ENCODE peak calls at places on chromosomes 1 and 21, in four cellular contexts. T, O, J and K are unnamed samples.

GRCh38 chr1:11671205-11671543 is 7.2 kb downstream of the FBXO6 start:
- DNase-seq in J (no peak), T (no peak), O (no peak), K (no peak)

GRCh38 chr1:222106369-222106768 is 364.5 kb upstream of the DUSP10 start:
- DNase-seq in O (no peak), J (no peak), T (no peak), K (no peak)

GRCh38 chr1:160206421-160207117 is 1.4 kb downstream of the PEA15 start:
- DNase-seq in T (no peak), J (no peak), O (peak), K (no peak)

GRCh38 chr1:94672934-94673333 is 131.4 kb upstream of the F3 start:
- DNase-seq in T (no peak), J (no peak), O (no peak), K (no peak)

GRCh38 chr1:164683235-164683634 is 124.3 kb downstream of the PBX1 start:
- DNase-seq in J (no peak), O (no peak), T (no peak), K (no peak)

GRCh38 chr1:88774151-88774556 is 90.1 kb downstream of the PKN2 start:
- DNase-seq in T (no peak), O (no peak), J (no peak), K (no peak)

GRCh38 chr1:225460737-225461532 is 33.1 kb upstream of the LBR start:
- DNase-seq in J (no peak), O (no peak), T (peak), K (no peak)

GRCh38 chr21:42790520-42790919 is 88.8 kb downstream of the WDR4 start:
- DNase-seq in O (no peak), J (no peak), T (no peak), K (no peak)

GRCh38 chr1:87134061-87134460 is 194.6 kb upstream of the LMO4 start:
- DNase-seq in J (no peak), O (peak), T (no peak), K (no peak)

GRCh38 chr1:219041141-219041540 is 132.5 kb upstream of the LYPLAL1 start:
- DNase-seq in T (no peak), J (no peak), O (no peak), K (no peak)

GRCh38 chr1:112575154-112575804 is 43.7 kb downstream of the ST7L start:
- DNase-seq in T (no peak), O (no peak), J (no peak), K (no peak)